ENCODE peak calls at places on chromosomes 1 and 21, in five cellular contexts. W is AG10803, A is cardiac muscle cell, S is mesendoderm, V is psoas muscle. T is an unnamed sample.
A peak's percentile ranks its signal among the peaks of the same experiment; 100 is the strongest.

GRCh38 chr1:221961532-221962292 is 219.8 kb upstream of the DUSP10 start:
- DNase-seq in W (peak; percentile 73), A (no peak), S (peak; percentile 40), V (no peak), T (peak; percentile 18)

GRCh38 chr1:10338611-10339010 is 60.3 kb upstream of the PGD start:
- DNase-seq in W (no peak), A (no peak), S (no peak), V (no peak), T (no peak)

GRCh38 chr21:29155118-29155932 is 24.9 kb downstream of the MAP3K7CL start:
- DNase-seq in W (peak; percentile 77), A (peak; percentile 29), S (peak; percentile 36), V (peak; percentile 63), T (no peak)

GRCh38 chr1:228092342-228093049 is 10.0 kb downstream of the ARF1 start:
- DNase-seq in W (no peak), A (no peak), S (no peak), V (no peak), T (no peak)

GRCh38 chr1:55000110-55000815 is 1.5 kb downstream of the BSND start:
- DNase-seq in W (no peak), A (no peak), S (no peak), V (no peak), T (no peak)

GRCh38 chr1:91997607-91998195 is 32.1 kb upstream of the EPHX4 start:
- DNase-seq in W (peak; percentile 52), A (peak; percentile 56), S (peak; percentile 30), V (no peak), T (peak; percentile 14)

GRCh38 chr1:227066999-227067398 is 126.9 kb downstream of the COQ8A start:
- DNase-seq in W (no peak), A (no peak), S (no peak), V (no peak), T (no peak)

GRCh38 chr21:46120301-46121285 is 22.7 kb downstream of the COL6A2 start:
- DNase-seq in W (no peak), A (no peak), S (no peak), V (peak; percentile 12), T (no peak)

GRCh38 chr1:180507826-180508724 is 5.7 kb upstream of the ACBD6 start:
- DNase-seq in W (peak; percentile 44), A (no peak), S (no peak), V (no peak), T (peak; percentile 56)

GRCh38 chr1:233479026-233479890 is 134.6 kb upstream of the KCNK1 start:
- DNase-seq in W (no peak), A (no peak), S (no peak), V (no peak), T (no peak)

GRCh38 chr1:227938276-227938675 is 9.5 kb downstream of the WNT9A start:
- DNase-seq in W (no peak), A (no peak), S (no peak), V (no peak), T (no peak)

GRCh38 chr1:214454619-214455396 is 96.6 kb downstream of the PTPN14 start:
- DNase-seq in W (peak; percentile 65), A (no peak), S (peak; percentile 60), V (no peak), T (peak; percentile 78)

GRCh38 chr1:240193699-240194098 is 102.0 kb downstream of the FMN2 start:
- DNase-seq in W (no peak), A (no peak), S (peak; percentile 33), V (no peak), T (no peak)

GRCh38 chr1:1092149-1092855 is 18.2 kb upstream of the RNF223 start:
- DNase-seq in W (no peak), A (no peak), S (no peak), V (peak; percentile 13), T (no peak)

GRCh38 chr1:179586107-179586823 is 5.4 kb upstream of the TDRD5 start:
- DNase-seq in W (peak; percentile 12), A (peak; percentile 37), S (peak; percentile 87), V (peak; percentile 56), T (peak; percentile 5)

GRCh38 chr1:45400049-45400448 is 59.8 kb upstream of the MUTYH start:
- DNase-seq in W (no peak), A (no peak), S (peak; percentile 84), V (no peak), T (no peak)

GRCh38 chr1:11944358-11944981 is 10.0 kb downstream of the PLOD1 start:
- DNase-seq in W (no peak), A (peak; percentile 88), S (peak; percentile 74), V (no peak), T (no peak)

GRCh38 chr1:222093518-222093917 is 351.6 kb upstream of the DUSP10 start:
- DNase-seq in W (no peak), A (no peak), S (no peak), V (no peak), T (no peak)

GRCh38 chr1:41093826-41094225 is 72.3 kb upstream of the SLFNL1 start:
- DNase-seq in W (peak; percentile 7), A (no peak), S (no peak), V (no peak), T (no peak)

GRCh38 chr1:59499273-59499955 is 202.5 kb downstream of the FGGY start:
- DNase-seq in W (no peak), A (no peak), S (no peak), V (no peak), T (no peak)

GRCh38 chr21:45306832-45307571 is 19.3 kb upstream of the POFUT2 start:
- DNase-seq in W (peak; percentile 44), A (no peak), S (no peak), V (peak; percentile 85), T (peak; percentile 93)

GRCh38 chr1:78527706-78528105 is 36.9 kb downstream of the PTGFR start:
- DNase-seq in W (peak; percentile 27), A (no peak), S (no peak), V (no peak), T (no peak)
- H3K4me3 ChIP-seq in W (no peak overlapping the region), A (no peak overlapping the region), S (no peak overlapping the region), V (no peak overlapping the region), T (no peak overlapping the region)

GRCh38 chr21:37891953-37892352 is 24.3 kb downstream of the KCNJ6 start:
- DNase-seq in W (no peak), A (no peak), S (peak; percentile 13), V (no peak), T (no peak)

GRCh38 chr21:37899141-37899540 is 17.1 kb downstream of the KCNJ6 start:
- DNase-seq in W (peak; percentile 34), A (no peak), S (no peak), V (no peak), T (no peak)

GRCh38 chr21:37896788-37897187 is 19.5 kb downstream of the KCNJ6 start:
- DNase-seq in W (no peak), A (no peak), S (no peak), V (no peak), T (no peak)
- H3K4me3 ChIP-seq in W (no peak overlapping the region), A (no peak overlapping the region), S (no peak overlapping the region), V (no peak overlapping the region), T (no peak overlapping the region)

GRCh38 chr1:183882328-183883167 is 77.6 kb downstream of the RGL1 start:
- DNase-seq in W (no peak), A (no peak), S (no peak), V (no peak), T (no peak)

GRCh38 chr1:183881387-183882084 is 76.6 kb downstream of the RGL1 start:
- DNase-seq in W (peak; percentile 62), A (peak; percentile 65), S (peak; percentile 97), V (peak; percentile 30), T (peak; percentile 71)

GRCh38 chr1:183879477-183879876 is 74.6 kb downstream of the RGL1 start:
- DNase-seq in W (no peak), A (no peak), S (no peak), V (no peak), T (no peak)

GRCh38 chr1:183877321-183877720 is 72.4 kb downstream of the RGL1 start:
- DNase-seq in W (peak; percentile 67), A (no peak), S (no peak), V (peak; percentile 39), T (no peak)

GRCh38 chr1:183879966-183880365 is 75.0 kb downstream of the RGL1 start:
- DNase-seq in W (no peak), A (no peak), S (no peak), V (no peak), T (no peak)
- H3K4me3 ChIP-seq in W (no peak overlapping the region), A (no peak overlapping the region), S (no peak overlapping the region), V (no peak overlapping the region), T (no peak overlapping the region)

DNA sequence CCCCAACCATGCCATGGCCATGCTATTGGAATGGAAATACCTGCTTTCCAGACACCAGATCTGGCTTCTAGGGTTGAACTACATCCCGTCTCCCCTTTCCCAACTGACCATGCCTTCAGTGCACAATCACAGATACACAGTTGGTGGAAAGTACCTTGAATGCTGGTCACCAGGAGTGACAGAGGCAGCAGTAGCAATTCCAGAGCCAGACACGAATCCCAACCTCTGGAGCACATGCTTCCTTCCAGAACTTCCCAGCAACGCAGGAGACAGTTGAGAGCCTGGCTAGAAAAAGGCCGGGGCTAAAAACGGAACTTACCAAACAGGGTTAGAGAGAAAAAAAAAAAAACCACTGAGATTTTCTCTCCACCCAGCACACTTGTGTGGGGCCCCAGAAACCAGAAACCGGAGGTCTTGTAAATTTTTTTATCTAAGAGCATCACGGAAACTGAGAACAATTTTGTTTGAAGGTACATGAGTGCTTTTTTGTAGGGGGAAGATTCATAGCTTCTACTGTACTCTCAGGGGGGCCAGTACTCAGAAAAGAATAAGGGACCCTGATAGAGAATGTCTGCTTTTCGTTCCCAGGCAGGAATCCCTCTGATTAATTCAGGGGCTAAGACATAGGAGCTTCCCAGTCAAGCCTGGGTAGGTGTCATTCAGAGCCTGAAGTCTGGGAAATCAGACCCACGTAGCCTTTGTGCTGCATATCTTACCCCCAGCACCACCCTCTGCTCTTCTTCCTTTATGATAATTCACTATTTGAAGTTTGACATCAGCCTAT is at the start of gene CD48:
- DNase-seq in W (no peak), A (no peak), S (no peak), V (no peak), T (no peak)
- H3K4me3 ChIP-seq in W (no peak within 1 kb of the TSS), A (no peak within 1 kb of the TSS), S (no peak within 1 kb of the TSS), V (peak within 1 kb of the TSS; percentile 16), T (no peak within 1 kb of the TSS)

DNA sequence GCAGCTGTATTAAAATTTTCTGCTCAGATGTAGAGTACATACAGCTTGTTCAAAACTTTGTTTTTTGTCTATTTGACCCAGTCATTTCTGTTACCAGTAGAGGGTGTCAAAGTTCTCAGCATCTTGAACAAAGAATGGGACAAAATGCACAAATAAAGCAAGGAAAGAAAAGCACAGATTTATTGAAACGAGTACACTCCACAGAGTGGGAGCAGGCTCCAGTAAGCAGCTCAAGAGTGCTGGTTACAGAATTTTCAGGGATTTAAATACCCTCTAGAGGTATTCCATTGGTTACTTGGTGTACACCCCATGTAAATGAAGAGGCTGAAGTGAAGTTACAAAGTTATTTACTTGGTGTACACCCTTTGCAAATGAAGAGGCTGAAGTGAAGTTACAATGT is 8.9 kb upstream of the PRMT6 start:
- DNase-seq in W (peak; percentile 5), A (no peak), S (no peak), V (no peak), T (no peak)
- H3K4me3 ChIP-seq in W (no peak overlapping the region), A (no peak overlapping the region), S (no peak overlapping the region), V (no peak overlapping the region), T (no peak overlapping the region)

T was measured in skeletal muscle cell.